ENCODE peak calls at places on chromosomes 5 and 9, in nine cellular contexts. One of them, this sample, is unnamed.
A peak's percentile ranks its signal among the peaks of the same experiment; 100 is the strongest.

GRCh38 chr5:137622850-137623249 is 113.0 kb downstream of the KLHL3 start:
- DNase-seq in HCT116: no peak
- DNase-seq in fibroblast of lung: no peak
- DNase-seq in MM.1S: no peak
- DNase-seq in heart left ventricle: peak; percentile 92
- DNase-seq in psoas muscle: peak; percentile 80
- DNase-seq in left ventricle myocardium inferior: peak; percentile 80
- DNase-seq in CD8-positive, alpha-beta T cell: no peak
- DNase-seq in adrenal gland: peak; percentile 87
- DNase-seq in this sample: peak; percentile 86

GRCh38 chr9:69376651-69377050 is 51.6 kb downstream of the ENTREP1 start:
- DNase-seq in left ventricle myocardium inferior: no peak
- DNase-seq in fibroblast of lung: peak; percentile 79
- DNase-seq in HCT116: no peak
- DNase-seq in heart left ventricle: peak; percentile 54
- DNase-seq in adrenal gland: no peak
- DNase-seq in CD8-positive, alpha-beta T cell: no peak
- DNase-seq in psoas muscle: no peak
- DNase-seq in MM.1S: no peak
- DNase-seq in this sample: peak; percentile 33

GRCh38 chr5:75010838-75011237 is 41.5 kb downstream of the GCNT4 start:
- DNase-seq in adrenal gland: no peak
- DNase-seq in fibroblast of lung: no peak
- DNase-seq in heart left ventricle: no peak
- DNase-seq in psoas muscle: no peak
- DNase-seq in CD8-positive, alpha-beta T cell: no peak
- DNase-seq in HCT116: no peak
- DNase-seq in left ventricle myocardium inferior: no peak
- DNase-seq in MM.1S: no peak
- DNase-seq in this sample: no peak

GRCh38 chr9:38022203-38022602 is 46.8 kb downstream of the SHB start:
- DNase-seq in heart left ventricle: no peak
- DNase-seq in psoas muscle: no peak
- DNase-seq in adrenal gland: no peak
- DNase-seq in left ventricle myocardium inferior: no peak
- DNase-seq in HCT116: no peak
- DNase-seq in CD8-positive, alpha-beta T cell: no peak
- DNase-seq in fibroblast of lung: no peak
- DNase-seq in MM.1S: no peak
- DNase-seq in this sample: no peak

GRCh38 chr5:136064510-136064909 is 35.7 kb downstream of the TGFBI start:
- DNase-seq in psoas muscle: no peak
- DNase-seq in CD8-positive, alpha-beta T cell: no peak
- DNase-seq in heart left ventricle: no peak
- DNase-seq in fibroblast of lung: no peak
- DNase-seq in HCT116: no peak
- DNase-seq in left ventricle myocardium inferior: no peak
- DNase-seq in adrenal gland: no peak
- DNase-seq in MM.1S: no peak
- DNase-seq in this sample: no peak

GRCh38 chr5:123460296-123460729 is 37.1 kb upstream of the CEP120 start:
- DNase-seq in CD8-positive, alpha-beta T cell: no peak
- DNase-seq in psoas muscle: no peak
- DNase-seq in adrenal gland: peak; percentile 33
- DNase-seq in fibroblast of lung: no peak
- DNase-seq in left ventricle myocardium inferior: no peak
- DNase-seq in HCT116: peak; percentile 47
- DNase-seq in MM.1S: no peak
- DNase-seq in heart left ventricle: no peak
- DNase-seq in this sample: no peak

GRCh38 chr5:15286659-15287058 is 213.3 kb upstream of the FBXL7 start:
- DNase-seq in CD8-positive, alpha-beta T cell: no peak
- DNase-seq in fibroblast of lung: no peak
- DNase-seq in MM.1S: no peak
- DNase-seq in adrenal gland: no peak
- DNase-seq in psoas muscle: no peak
- DNase-seq in heart left ventricle: no peak
- DNase-seq in left ventricle myocardium inferior: no peak
- DNase-seq in HCT116: no peak
- DNase-seq in this sample: no peak

GRCh38 chr5:43207601-43208000 is 15.6 kb downstream of the NIM1K start:
- DNase-seq in heart left ventricle: no peak
- DNase-seq in left ventricle myocardium inferior: no peak
- DNase-seq in HCT116: no peak
- DNase-seq in fibroblast of lung: peak; percentile 79
- DNase-seq in CD8-positive, alpha-beta T cell: no peak
- DNase-seq in adrenal gland: no peak
- DNase-seq in psoas muscle: no peak
- DNase-seq in MM.1S: no peak
- DNase-seq in this sample: no peak

GRCh38 chr9:122609810-122610209 is 4.7 kb upstream of the OR1Q1 start:
- DNase-seq in MM.1S: no peak
- DNase-seq in fibroblast of lung: no peak
- DNase-seq in CD8-positive, alpha-beta T cell: no peak
- DNase-seq in adrenal gland: no peak
- DNase-seq in heart left ventricle: no peak
- DNase-seq in left ventricle myocardium inferior: no peak
- DNase-seq in psoas muscle: no peak
- DNase-seq in HCT116: no peak
- DNase-seq in this sample: no peak

GRCh38 chr5:138353550-138353893 is 1.0 kb downstream of the KDM3B start:
- DNase-seq in psoas muscle: no peak
- DNase-seq in left ventricle myocardium inferior: no peak
- DNase-seq in MM.1S: peak; percentile 48
- DNase-seq in adrenal gland: no peak
- DNase-seq in HCT116: no peak
- DNase-seq in fibroblast of lung: no peak
- DNase-seq in CD8-positive, alpha-beta T cell: no peak
- DNase-seq in heart left ventricle: no peak
- DNase-seq in this sample: no peak

GRCh38 chr5:154384480-154385235 is 61.1 kb upstream of the SAP30L start:
- DNase-seq in CD8-positive, alpha-beta T cell: peak; percentile 23
- DNase-seq in HCT116: no peak
- DNase-seq in MM.1S: peak; percentile 73
- DNase-seq in psoas muscle: no peak
- DNase-seq in fibroblast of lung: no peak
- DNase-seq in heart left ventricle: no peak
- DNase-seq in adrenal gland: no peak
- DNase-seq in left ventricle myocardium inferior: no peak
- DNase-seq in this sample: no peak

GRCh38 chr9:128624566-128624965 is 32.1 kb downstream of the DYNC2I2 start:
- DNase-seq in MM.1S: no peak
- DNase-seq in adrenal gland: no peak
- DNase-seq in left ventricle myocardium inferior: no peak
- DNase-seq in psoas muscle: no peak
- DNase-seq in fibroblast of lung: no peak
- DNase-seq in HCT116: no peak
- DNase-seq in CD8-positive, alpha-beta T cell: no peak
- DNase-seq in heart left ventricle: no peak
- DNase-seq in this sample: no peak

GRCh38 chr5:127337876-127338275 is 47.3 kb downstream of the MEGF10 start:
- DNase-seq in fibroblast of lung: no peak
- DNase-seq in HCT116: no peak
- DNase-seq in psoas muscle: no peak
- DNase-seq in adrenal gland: no peak
- DNase-seq in left ventricle myocardium inferior: no peak
- DNase-seq in MM.1S: no peak
- DNase-seq in CD8-positive, alpha-beta T cell: no peak
- DNase-seq in heart left ventricle: no peak
- DNase-seq in this sample: no peak

DNA sequence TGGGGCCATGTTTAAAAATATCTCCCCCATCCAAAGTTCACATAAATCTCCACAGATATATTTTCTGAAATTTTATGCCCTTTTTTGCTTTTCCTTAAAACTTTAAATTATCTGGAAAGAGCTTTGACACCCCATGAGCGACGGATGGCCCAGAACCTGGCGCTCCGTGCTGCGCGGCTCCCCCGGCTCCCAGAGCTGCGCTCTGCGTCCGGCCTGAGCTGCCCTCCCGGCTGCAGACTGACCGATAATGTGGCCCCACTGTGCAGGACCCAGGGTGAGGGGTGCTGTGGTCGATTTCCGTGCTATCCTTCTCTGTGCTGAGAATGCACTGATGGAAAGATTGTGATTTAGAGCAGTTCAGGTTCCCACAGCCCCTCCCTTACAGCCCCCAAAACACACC is 292.3 kb upstream of the IRX4 start:
- DNase-seq in MM.1S: no peak
- DNase-seq in psoas muscle: no peak
- DNase-seq in fibroblast of lung: no peak
- DNase-seq in CD8-positive, alpha-beta T cell: no peak
- DNase-seq in HCT116: no peak
- DNase-seq in left ventricle myocardium inferior: no peak
- DNase-seq in heart left ventricle: no peak
- DNase-seq in adrenal gland: no peak
- DNase-seq in this sample: no peak
- H3K27me3 ChIP-seq in MM.1S: no peaks in the 10 kb centered on the region
- H3K27me3 ChIP-seq in psoas muscle: peaks cover 4% of the 10 kb centered on the region
- H3K27me3 ChIP-seq in fibroblast of lung: no peaks in the 10 kb centered on the region
- H3K27me3 ChIP-seq in CD8-positive, alpha-beta T cell: no peaks in the 10 kb centered on the region
- H3K27me3 ChIP-seq in HCT116: peaks cover 37% of the 10 kb centered on the region
- H3K27me3 ChIP-seq in left ventricle myocardium inferior: peaks cover 67% of the 10 kb centered on the region
- H3K27me3 ChIP-seq in heart left ventricle: no peaks in the 10 kb centered on the region
- H3K27me3 ChIP-seq in adrenal gland: peaks cover 6% of the 10 kb centered on the region
- H3K27me3 ChIP-seq in this sample: peaks cover 3% of the 10 kb centered on the region

DNA sequence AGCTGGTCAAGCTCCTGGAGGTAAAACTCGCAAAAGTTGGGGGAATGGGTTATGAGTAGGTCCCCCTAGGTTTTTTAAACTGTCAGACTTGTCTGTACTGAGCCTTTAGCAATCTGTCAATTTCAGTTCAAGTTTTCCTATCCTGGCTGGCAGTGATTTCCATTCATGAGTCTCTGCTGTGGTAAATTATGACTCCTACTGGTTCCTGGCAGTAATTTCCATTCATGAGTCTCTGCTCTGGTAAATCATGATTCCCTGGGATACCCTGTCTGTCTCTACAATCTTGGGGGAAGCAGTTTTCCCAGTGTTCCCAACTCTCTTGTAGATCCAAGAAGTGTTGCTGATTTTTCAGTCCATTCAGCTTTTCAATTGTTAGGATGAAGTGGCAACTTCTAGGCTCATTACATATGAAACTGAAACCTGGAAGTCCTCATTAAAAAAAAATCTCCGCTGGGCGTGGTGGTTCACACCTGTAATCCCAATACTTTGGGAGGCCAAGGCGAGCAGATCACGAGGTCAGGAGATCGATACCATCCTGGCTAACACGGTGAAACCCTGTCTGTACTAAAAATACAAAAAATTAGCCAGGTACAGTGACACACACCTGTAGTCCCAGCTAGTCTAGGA is 91.3 kb upstream of the GPBP1 start:
- DNase-seq in MM.1S: no peak
- DNase-seq in heart left ventricle: no peak
- DNase-seq in fibroblast of lung: peak; percentile 17
- DNase-seq in psoas muscle: no peak
- DNase-seq in left ventricle myocardium inferior: no peak
- DNase-seq in HCT116: peak; percentile 32
- DNase-seq in adrenal gland: no peak
- DNase-seq in CD8-positive, alpha-beta T cell: no peak
- DNase-seq in this sample: no peak
- TF ChIP-seq CTCF in MM.1S: peak; percentile 11
- TF ChIP-seq CTCF in heart left ventricle: no peak
- TF ChIP-seq CTCF in fibroblast of lung: peak; percentile 17
- TF ChIP-seq CTCF in psoas muscle: no peak
- TF ChIP-seq CTCF in left ventricle myocardium inferior: peak; percentile 39
- TF ChIP-seq CTCF in HCT116: peak; percentile 50
- TF ChIP-seq CTCF in adrenal gland: no peak
- TF ChIP-seq CTCF in CD8-positive, alpha-beta T cell: no peak
- TF ChIP-seq CTCF in this sample: peak; percentile 20

DNA sequence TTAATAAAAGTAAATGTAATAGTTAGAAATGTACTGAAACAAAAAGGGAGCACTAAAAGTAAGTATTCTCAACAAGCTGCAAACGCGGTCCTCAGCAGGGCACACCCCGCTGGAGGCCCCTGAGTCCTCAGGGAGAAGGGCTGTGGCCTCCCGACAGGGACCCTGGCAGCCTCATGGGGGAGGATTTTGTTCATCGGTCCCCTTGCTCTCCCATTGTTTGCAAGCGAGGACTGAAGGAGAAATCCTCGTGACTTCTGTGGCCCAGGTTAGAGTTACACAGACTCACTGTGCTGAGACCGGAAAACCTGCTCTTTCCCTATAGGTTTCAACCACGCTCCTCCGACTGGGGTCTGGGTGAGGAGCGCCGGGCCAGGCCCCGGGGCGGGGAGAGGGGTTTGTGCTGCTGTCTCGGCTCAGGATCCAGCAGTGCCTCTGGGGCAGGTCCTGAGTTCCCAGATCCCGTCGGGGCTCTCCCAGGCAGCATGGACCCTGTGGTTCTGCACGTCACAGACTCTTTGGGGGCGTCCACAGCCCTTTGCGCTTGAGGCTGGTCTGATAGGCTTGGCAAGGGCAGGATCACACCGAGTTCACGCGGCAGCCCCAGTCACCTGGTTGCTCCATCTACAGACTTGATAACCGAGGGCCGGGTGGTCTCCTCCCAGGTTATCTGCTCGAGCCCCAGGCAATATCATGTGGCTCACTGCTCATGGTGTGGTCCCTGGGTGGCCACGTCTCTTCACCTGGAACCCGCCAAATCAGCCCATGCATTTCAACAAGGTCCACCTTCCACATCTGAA is 38.8 kb downstream of the MRPL36 start:
- DNase-seq in MM.1S: no peak
- DNase-seq in CD8-positive, alpha-beta T cell: no peak
- DNase-seq in fibroblast of lung: no peak
- DNase-seq in heart left ventricle: peak; percentile 5
- DNase-seq in left ventricle myocardium inferior: no peak
- DNase-seq in psoas muscle: no peak
- DNase-seq in HCT116: no peak
- DNase-seq in adrenal gland: peak; percentile 12
- DNase-seq in this sample: peak; percentile 19
- H3K27me3 ChIP-seq in MM.1S: peaks cover 40% of the 10 kb centered on the region
- H3K27me3 ChIP-seq in CD8-positive, alpha-beta T cell: no peaks in the 10 kb centered on the region
- H3K27me3 ChIP-seq in fibroblast of lung: no peaks in the 10 kb centered on the region
- H3K27me3 ChIP-seq in heart left ventricle: no peaks in the 10 kb centered on the region
- H3K27me3 ChIP-seq in left ventricle myocardium inferior: peaks cover 52% of the 10 kb centered on the region
- H3K27me3 ChIP-seq in psoas muscle: peaks cover 12% of the 10 kb centered on the region
- H3K27me3 ChIP-seq in HCT116: no peaks in the 10 kb centered on the region
- H3K27me3 ChIP-seq in adrenal gland: no peaks in the 10 kb centered on the region
- H3K27me3 ChIP-seq in this sample: no peaks in the 10 kb centered on the region

DNA sequence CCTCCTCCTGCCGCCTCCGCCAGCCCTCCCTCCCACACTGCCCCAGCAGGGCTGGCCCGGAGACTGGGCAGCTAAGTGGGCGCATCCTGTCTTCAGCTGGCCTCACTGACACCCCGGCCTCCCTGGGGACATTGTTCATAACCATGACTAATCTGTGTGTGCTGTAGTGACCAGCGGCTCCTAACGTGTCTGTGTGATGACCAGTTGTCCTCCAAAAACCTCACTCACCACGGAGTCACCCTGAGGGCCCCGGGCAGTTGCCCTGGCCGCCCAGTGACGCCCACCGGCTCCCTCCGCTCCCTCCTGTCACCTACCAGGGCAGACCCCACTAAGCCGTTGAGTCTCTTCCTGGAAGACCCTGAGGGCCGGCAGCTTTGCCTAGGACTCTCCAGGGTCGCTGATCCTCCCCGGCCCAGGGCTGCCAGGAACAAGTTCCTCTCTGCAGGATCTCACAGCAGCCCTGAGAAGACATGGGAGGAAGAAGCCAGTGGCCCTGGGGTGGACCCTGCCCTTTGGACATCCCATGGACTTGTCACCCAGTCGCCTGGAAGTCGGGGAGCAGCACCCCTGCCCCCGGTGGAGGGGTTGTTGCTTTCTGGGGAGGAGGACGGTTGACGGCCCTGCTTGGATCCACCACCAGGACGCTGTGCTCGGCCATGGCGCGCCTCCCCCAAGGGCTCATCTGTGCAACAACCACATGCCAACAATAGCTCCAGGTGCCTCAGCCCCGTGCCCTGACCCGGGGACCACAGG is 110.2 kb upstream of the LMX1B start:
- DNase-seq in psoas muscle: peak; percentile 9
- DNase-seq in left ventricle myocardium inferior: no peak
- DNase-seq in HCT116: no peak
- DNase-seq in CD8-positive, alpha-beta T cell: no peak
- DNase-seq in MM.1S: no peak
- DNase-seq in fibroblast of lung: no peak
- DNase-seq in adrenal gland: no peak
- DNase-seq in heart left ventricle: no peak
- DNase-seq in this sample: no peak
- TF ChIP-seq CTCF in psoas muscle: no peak
- TF ChIP-seq CTCF in left ventricle myocardium inferior: no peak
- TF ChIP-seq CTCF in HCT116: no peak
- TF ChIP-seq CTCF in CD8-positive, alpha-beta T cell: no peak
- TF ChIP-seq CTCF in MM.1S: no peak
- TF ChIP-seq CTCF in fibroblast of lung: no peak
- TF ChIP-seq CTCF in adrenal gland: no peak
- TF ChIP-seq CTCF in heart left ventricle: no peak
- TF ChIP-seq CTCF in this sample: no peak

This sample was measured in stomach.